ENCODE peak calls at places on chromosomes 16 and 17, in five cellular contexts. Z is gastrocnemius medialis; P is naive thymus-derived CD8-positive, alpha-beta T cell; Q is mesendoderm; B is activated T-helper 9 cell treated with anti-CD3 and anti-CD28 coated beads, Interleukin-2, amount 50 U/mL, for 16 hours. O is an unnamed sample.

GRCh38 chr16:64240586-64240985 is 881.3 kb downstream of the CDH11 start:
- DNase-seq in Q (no peak), Z (no peak), P (no peak), B (no peak), O (no peak)

GRCh38 chr17:33241390-33241789 is 51.7 kb downstream of the ASIC2 start:
- DNase-seq in Z (no peak), P (no peak), Q (no peak), B (no peak), O (no peak)

GRCh38 chr17:63552211-63552610 is 1.9 kb downstream of the DCAF7 start:
- DNase-seq in B (no peak), Z (no peak), P (no peak), Q (no peak), O (no peak)

GRCh38 chr17:11031787-11032186 is 193.9 kb upstream of the PIRT start:
- DNase-seq in Q (peak), Z (no peak), B (no peak), P (no peak), O (no peak)

GRCh38 chr16:4679156-4679853 is 14.1 kb upstream of the NUDT16L1 start:
- DNase-seq in Z (no peak), Q (no peak), B (no peak), P (no peak), O (no peak)

GRCh38 chr17:79617304-79617703 is 6.5 kb upstream of the RBFOX3 start:
- DNase-seq in Z (no peak), B (no peak), P (no peak), Q (no peak), O (no peak)

GRCh38 chr17:36611345-36612072 is 10.1 kb downstream of the MRM1 start:
- DNase-seq in P (no peak), Q (no peak), Z (no peak), B (no peak), O (no peak)

GRCh38 chr16:13435873-13436474 is 484.0 kb upstream of the ERCC4 start:
- DNase-seq in Q (peak), B (no peak), P (no peak), Z (no peak), O (no peak)

GRCh38 chr16:716250-716607 is 1.3 kb downstream of the METRN start:
- DNase-seq in Z (no peak), Q (peak), P (no peak), B (no peak), O (no peak)

GRCh38 chr16:3068486-3068885 is 3.0 kb downstream of the IL32 start:
- DNase-seq in B (no peak), P (no peak), Z (no peak), Q (no peak), O (no peak)

GRCh38 chr16:84486126-84486525 is 18.3 kb downstream of the MEAK7 start:
- DNase-seq in Q (no peak), B (no peak), Z (no peak), P (no peak), O (peak)

GRCh38 chr16:55370762-55371482 is 46.9 kb downstream of the IRX6 start:
- DNase-seq in P (no peak), B (no peak), Q (peak), Z (peak), O (peak)

GRCh38 chr17:57482657-57483056 is 226.3 kb downstream of the MSI2 start:
- DNase-seq in P (no peak), Z (no peak), Q (no peak), B (no peak), O (no peak)

GRCh38 chr16:785563-786535 is 2.3 kb downstream of the RPUSD1 start:
- DNase-seq in P (peak), Q (peak), Z (peak), B (peak), O (peak)

GRCh38 chr17:41666336-41666680 is 22.4 kb upstream of the EIF1 start:
- DNase-seq in B (peak), Q (peak), P (peak), Z (no peak), O (no peak)

GRCh38 chr16:58516768-58517107 is 1.4 kb downstream of the SETD6 start:
- DNase-seq in B (no peak), Q (no peak), Z (no peak), P (no peak), O (no peak)

GRCh38 chr17:4806770-4807533 is at the start of gene PLD2:
- DNase-seq in P (peak), Z (peak), B (peak), Q (peak), O (peak)

GRCh38 chr16:28090646-28091377 is 27.3 kb upstream of the GSG1L start:
- DNase-seq in Q (peak), Z (no peak), P (no peak), B (no peak), O (no peak)

GRCh38 chr16:88456356-88457292 is 3.5 kb downstream of the ZFPM1 start:
- DNase-seq in B (peak), P (no peak), Q (no peak), Z (no peak), O (no peak)

GRCh38 chr16:30121741-30122620 is 1.0 kb downstream of the MAPK3 start:
- DNase-seq in Q (no peak), B (no peak), Z (peak), P (no peak), O (peak)

GRCh38 chr16:69833357-69833781 is 71.2 kb downstream of the WWP2 start:
- DNase-seq in P (no peak), Z (no peak), Q (no peak), B (no peak), O (no peak)

GRCh38 chr17:43006639-43007551 is at the start of gene IFI35:
- DNase-seq in Q (peak), B (peak), P (peak), Z (peak), O (peak)

GRCh38 chr16:3051489-3051888 is 5.1 kb downstream of the MMP25 start:
- DNase-seq in Z (no peak), B (no peak), Q (no peak), P (no peak), O (no peak)

GRCh38 chr17:75059369-75060345 is 12.6 kb downstream of the KCTD2 start:
- DNase-seq in B (no peak), P (no peak), Q (peak), Z (no peak), O (no peak)

GRCh38 chr17:16987830-16988601 is 16.1 kb upstream of the TNFRSF13B start:
- DNase-seq in P (no peak), Z (peak), Q (peak), B (peak), O (peak)

GRCh38 chr16:4934591-4934990 is 2.4 kb downstream of the PPL start:
- DNase-seq in B (no peak), P (no peak), Z (no peak), Q (no peak), O (peak)

GRCh38 chr16:22091721-22092120 is 620 bp upstream of the VWA3A start:
- DNase-seq in B (no peak), P (no peak), Q (peak), Z (no peak), O (no peak)

GRCh38 chr16:57374067-57374534 is 1.8 kb downstream of the CX3CL1 start:
- DNase-seq in Q (no peak), B (no peak), Z (no peak), P (no peak), O (no peak)

GRCh38 chr17:65121368-65121767 is 15.8 kb upstream of the RGS9 start:
- DNase-seq in Z (no peak), P (no peak), Q (no peak), B (no peak), O (no peak)

GRCh38 chr17:35795007-35795870 is at the start of gene MMP28:
- DNase-seq in P (peak), Q (no peak), B (peak), Z (no peak), O (peak)

GRCh38 chr17:63480826-63481487 is 4.1 kb downstream of the ACE start:
- DNase-seq in Z (no peak), Q (no peak), B (no peak), P (no peak), O (no peak)

GRCh38 chr17:57867126-57867525 is 17.3 kb upstream of the MRPS23 start:
- DNase-seq in B (no peak), Z (no peak), P (no peak), Q (no peak), O (no peak)

GRCh38 chr16:89355036-89355435 is 135.3 kb downstream of the ANKRD11 start:
- DNase-seq in Z (no peak), P (no peak), B (no peak), Q (no peak), O (no peak)

GRCh38 chr17:17545984-17546383 is 45.5 kb downstream of the PEMT start:
- DNase-seq in Q (no peak), Z (no peak), B (no peak), P (no peak), O (no peak)

GRCh38 chr17:18377437-18378204 is at the start of gene EVPLL:
- DNase-seq in B (no peak), Q (no peak), Z (no peak), P (no peak), O (peak)

GRCh38 chr17:15262291-15263205 is 2.6 kb downstream of the PMP22 start:
- DNase-seq in P (no peak), Q (peak), Z (peak), B (no peak), O (peak)

GRCh38 chr17:64313577-64313976 is 50.5 kb upstream of the TEX2 start:
- DNase-seq in P (no peak), Q (no peak), B (no peak), Z (no peak), O (no peak)

GRCh38 chr16:15466886-15467781 is 32.7 kb downstream of the BMERB1 start:
- DNase-seq in Q (no peak), B (no peak), Z (no peak), P (no peak), O (no peak)